ENCODE peak calls at places on chromosome 15, in six cellular contexts. X is NB4, V is IMR-90, S is breast epithelium, O is erythroblast, U is suprapubic skin. M is an unnamed sample.

GRCh38 chr15:63052128-63052826 is 9.7 kb downstream of the TPM1 start:
- DNase-seq in O (no peak), S (no peak), X (no peak), U (no peak), V (no peak), M (no peak)

GRCh38 chr15:69926721-69927120 is 171.0 kb downstream of the TLE3 start:
- DNase-seq in O (no peak), X (no peak), V (no peak), S (no peak), U (no peak), M (no peak)

GRCh38 chr15:70494861-70495571 is 268.3 kb downstream of the UACA start:
- DNase-seq in S (no peak), O (no peak), X (no peak), U (no peak), V (peak; percentile 96), M (no peak)

GRCh38 chr15:25435474-25436243 is 3.2 kb downstream of the UBE3A start:
- DNase-seq in U (no peak), S (no peak), V (peak; percentile 24), O (no peak), X (no peak), M (no peak)

GRCh38 chr15:66565731-66566130 is at the start of gene LCTL:
- DNase-seq in S (no peak), U (no peak), X (no peak), V (peak; percentile 72), O (no peak), M (no peak)

GRCh38 chr15:82850242-82850591 is 40.8 kb downstream of the WHAMM start:
- DNase-seq in U (no peak), V (peak; percentile 5), X (no peak), S (no peak), O (peak; percentile 55), M (peak; percentile 7)

GRCh38 chr15:100710213-100710612 is 107.8 kb downstream of the ASB7 start:
- DNase-seq in O (no peak), X (no peak), U (no peak), S (peak; percentile 39), V (no peak), M (peak; percentile 8)

GRCh38 chr15:58521293-58521991 is 89.7 kb downstream of the LIPC start:
- DNase-seq in S (no peak), O (peak; percentile 10), U (no peak), X (peak; percentile 98), V (peak; percentile 84), M (peak; percentile 45)

GRCh38 chr15:25830844-25831443 is 32.2 kb downstream of the ATP10A start:
- DNase-seq in V (peak; percentile 98), X (no peak), O (no peak), S (no peak), U (no peak), M (peak; percentile 24)

GRCh38 chr15:47987908-47988532 is 132.8 kb upstream of the SLC24A5 start:
- DNase-seq in U (no peak), S (no peak), V (peak; percentile 70), X (peak; percentile 64), O (peak; percentile 28), M (peak; percentile 52)

GRCh38 chr15:69735126-69735525 is 282.5 kb downstream of the RPLP1 start:
- DNase-seq in X (no peak), O (no peak), S (no peak), U (no peak), V (no peak), M (no peak)

GRCh38 chr15:70160803-70161565 is 63.3 kb upstream of the TLE3 start:
- DNase-seq in U (no peak), S (peak; percentile 30), X (no peak), V (no peak), O (no peak), M (no peak)

GRCh38 chr15:95284933-95285401 is 1045.5 kb upstream of the NR2F2 start:
- DNase-seq in X (peak; percentile 95), V (peak; percentile 70), U (no peak), S (no peak), O (no peak), M (no peak)

DNA sequence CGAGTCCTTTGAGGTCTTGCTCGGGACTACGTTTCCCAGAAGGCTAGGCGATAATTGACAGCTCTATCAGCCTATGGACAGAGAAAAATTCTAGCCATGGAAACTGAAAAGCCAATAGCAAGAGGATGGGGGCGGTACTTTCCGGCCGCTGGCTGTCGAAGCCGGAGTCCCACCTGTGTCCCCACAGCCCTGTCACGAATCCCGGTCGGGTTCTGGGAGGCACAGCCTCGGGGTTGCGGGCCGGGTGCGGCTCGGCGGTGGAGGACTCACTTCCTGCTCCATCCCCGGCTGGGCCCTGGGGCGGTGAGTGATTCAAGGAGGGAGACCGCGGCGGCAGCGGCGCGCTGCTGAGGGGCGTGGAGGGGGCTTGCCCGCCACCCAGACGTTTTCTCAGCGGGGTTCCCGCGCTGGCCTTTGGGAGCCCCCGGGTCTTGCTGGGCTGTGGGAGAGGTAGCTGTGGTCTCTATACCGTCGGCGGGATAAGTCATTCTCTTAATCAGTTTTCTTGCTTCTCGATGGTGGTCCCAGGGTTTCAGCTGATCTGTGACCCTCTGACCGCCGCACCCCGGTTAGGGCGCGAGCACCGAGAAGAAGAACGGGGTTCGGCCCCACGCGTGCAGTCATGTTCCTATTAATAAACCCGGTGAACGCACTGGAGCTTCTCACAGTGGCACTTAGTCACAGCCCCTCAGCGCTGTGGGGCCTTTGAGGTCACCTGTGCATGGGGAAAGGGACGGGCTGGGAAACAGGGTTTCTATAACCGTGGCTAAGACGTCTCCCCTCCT is at the start of gene ZNF774:
- DNase-seq in X (peak; percentile 95), V (peak; percentile 94), U (peak; percentile 94), S (peak; percentile 91), O (peak; percentile 93), M (peak; percentile 96)
- TF ChIP-seq POLR2A in X (peak; percentile 25), V (peak; percentile 24), U (no peak), S (no peak), O (no peak), M (no peak)

GRCh38 chr15:98730860-98731711 is 82.7 kb downstream of the IGF1R start:
- DNase-seq in V (no peak), X (no peak), U (no peak), S (no peak), O (peak; percentile 31), M (no peak)

GRCh38 chr15:98729446-98730042 is 81.2 kb downstream of the IGF1R start:
- DNase-seq in O (peak; percentile 67), S (no peak), V (no peak), X (no peak), U (no peak), M (peak; percentile 74)

GRCh38 chr15:98728107-98728810 is 79.9 kb downstream of the IGF1R start:
- DNase-seq in O (no peak), V (no peak), S (no peak), U (no peak), X (no peak), M (no peak)

GRCh38 chr15:98727115-98728040 is 79.0 kb downstream of the IGF1R start:
- DNase-seq in U (peak; percentile 92), X (no peak), O (no peak), V (peak; percentile 93), S (peak; percentile 93), M (peak; percentile 78)

DNA sequence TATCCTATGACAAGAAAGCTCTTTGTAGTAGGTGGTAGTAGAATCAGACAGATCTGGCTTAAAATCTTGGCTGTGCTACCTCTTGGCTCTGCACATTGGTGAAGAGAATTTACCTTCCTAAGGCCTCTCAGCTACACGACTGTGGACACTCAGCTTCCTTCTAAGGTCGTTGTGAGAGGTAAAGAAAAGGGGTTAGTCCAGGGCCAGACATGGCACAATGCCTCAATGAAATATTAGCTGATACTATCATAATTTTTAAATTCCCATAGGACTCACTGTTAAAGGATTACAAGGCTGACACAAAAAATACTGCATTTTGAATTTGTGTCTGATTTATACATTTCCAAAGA is 80.4 kb downstream of the IGF1R start:
- DNase-seq in V (no peak), X (no peak), O (no peak), S (no peak), U (no peak), M (no peak)
- TF ChIP-seq POLR2A in V (no peak), X (no peak), O (no peak), S (no peak), U (no peak), M (no peak)

DNA sequence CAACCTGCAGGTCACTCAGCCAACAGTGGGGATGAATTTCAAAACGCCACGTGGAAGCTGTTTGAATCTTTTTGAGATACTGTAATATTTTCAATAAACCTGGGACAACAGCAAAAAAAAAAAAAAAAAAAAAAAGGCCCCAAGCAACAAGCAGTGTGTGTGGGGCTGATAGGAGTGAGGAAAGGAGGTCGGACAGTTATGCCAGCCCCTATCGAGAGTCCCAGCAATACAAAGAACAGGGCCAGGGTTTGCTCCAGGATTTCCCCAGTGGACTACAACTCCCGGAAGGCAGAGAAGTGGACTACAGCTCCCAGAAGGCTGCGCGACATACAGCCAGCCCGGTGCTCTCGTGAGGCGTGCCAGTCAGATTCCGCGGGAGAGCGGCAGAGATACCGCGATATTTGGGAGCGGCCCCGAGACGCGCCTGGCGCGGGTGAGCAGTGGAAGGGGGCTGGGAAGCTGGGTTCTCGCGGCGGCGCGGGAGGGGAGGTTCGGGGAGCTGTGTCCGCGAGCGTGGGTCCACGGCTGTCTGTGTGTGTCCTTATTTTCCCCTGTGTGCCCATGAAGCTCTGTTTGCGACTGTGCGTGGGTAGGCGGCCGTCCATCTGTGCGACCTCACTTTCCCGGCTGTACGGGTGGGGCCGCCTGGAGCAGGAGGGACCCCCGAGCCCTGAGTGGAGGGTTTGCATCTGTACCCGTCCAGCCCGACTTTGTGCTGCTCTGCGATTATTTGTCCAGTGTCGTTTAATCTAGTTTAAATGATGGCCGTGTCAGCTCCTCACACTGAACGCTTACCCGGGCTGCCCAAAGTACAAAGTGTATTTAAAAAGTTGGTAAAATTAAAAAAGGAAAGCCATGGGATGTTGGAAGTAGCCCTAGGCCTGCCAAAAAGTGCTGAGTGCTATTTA is at the start of gene PPCDC:
- DNase-seq in O (peak; percentile 97), S (peak; percentile 95), V (peak; percentile 92), X (peak; percentile 98), U (peak; percentile 97), M (peak; percentile 99)
- TF ChIP-seq POLR2A in O (peak; percentile 99), S (peak; percentile 71), V (peak; percentile 84), X (peak; percentile 97), U (no peak), M (peak; percentile 63)

DNA sequence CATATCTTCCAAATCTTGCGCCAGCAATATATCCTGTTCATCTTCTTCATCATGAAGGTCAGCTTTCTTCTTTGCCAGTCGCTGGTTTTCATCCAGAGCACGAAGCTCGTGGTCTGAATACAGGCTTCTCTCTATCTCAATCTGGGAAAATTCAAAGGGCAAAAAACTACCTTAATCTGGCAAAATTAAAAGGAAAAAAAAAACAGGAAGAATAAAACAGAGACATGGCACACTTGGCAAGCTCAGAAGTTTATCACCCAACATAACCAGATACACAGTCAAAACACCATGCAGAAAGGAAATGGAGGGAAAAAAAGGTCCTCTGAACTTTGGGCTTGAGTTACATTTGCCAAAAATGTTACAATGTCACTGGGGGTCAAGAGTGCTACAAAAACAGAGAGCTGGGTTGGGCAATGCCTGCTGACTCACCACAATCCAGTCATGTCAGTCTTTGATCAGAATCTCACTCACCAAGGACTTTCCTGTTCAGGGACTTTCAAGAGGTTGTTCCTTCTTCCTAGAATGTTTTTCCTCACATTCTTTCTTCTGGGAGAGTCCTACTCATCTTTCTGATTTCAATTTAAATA is 1.5 kb downstream of the MRPL46 start:
- DNase-seq in U (no peak), V (peak; percentile 55), S (no peak), O (peak; percentile 72), X (peak; percentile 81), M (no peak)
- TF ChIP-seq POLR2A in U (no peak), V (no peak), S (no peak), O (no peak), X (no peak), M (no peak)

GRCh38 chr15:42401544-42402478 is 42.5 kb downstream of the CAPN3 start:
- DNase-seq in X (peak; percentile 33), U (no peak), O (no peak), S (no peak), V (no peak), M (no peak)
- TF ChIP-seq POLR2A in X (no peak), U (no peak), O (no peak), S (no peak), V (no peak), M (no peak)

GRCh38 chr15:64842099-64842940 is 605 bp downstream of the PLEKHO2 start:
- DNase-seq in V (peak; percentile 24), X (peak; percentile 46), S (no peak), U (no peak), O (peak; percentile 46), M (no peak)
- TF ChIP-seq POLR2A in V (no peak), X (no peak), S (no peak), U (no peak), O (peak; percentile 19), M (no peak)